ENCODE peak calls at places on chromosomes 1 and 21, in eight cellular contexts. X is body of pancreas, R is breast epithelium, T is Panc1, Z is A673, O is IMR-90, H is psoas muscle, G is neuronal stem cell. B is an unnamed sample.
A peak's percentile ranks its signal among the peaks of the same experiment; 100 is the strongest.

GRCh38 chr1:24149854-24150227 is 6.9 kb upstream of the IL22RA1 start:
- DNase-seq in G (no peak), R (no peak), O (peak; percentile 69), T (peak; percentile 39), X (peak; percentile 47), H (no peak), Z (peak; percentile 18), B (peak; percentile 50)

GRCh38 chr1:180358649-180359048 is 128.6 kb downstream of the LHX4 start:
- DNase-seq in G (no peak), T (no peak), H (peak; percentile 25), R (no peak), Z (peak; percentile 80), X (peak; percentile 36), O (peak; percentile 22), B (peak; percentile 27)

GRCh38 chr1:46747683-46748288 is 28.9 kb upstream of the EFCAB14 start:
- DNase-seq in O (peak; percentile 55), G (peak; percentile 47), Z (peak; percentile 67), H (no peak), T (peak; percentile 28), R (no peak), X (peak; percentile 41), B (peak; percentile 67)

GRCh38 chr21:29586696-29587095 is 288.0 kb downstream of the BACH1 start:
- DNase-seq in O (peak; percentile 19), T (no peak), Z (no peak), H (no peak), G (no peak), X (no peak), R (no peak), B (no peak)

GRCh38 chr1:187390157-187390556 is 561.4 kb downstream of the PLA2G4A start:
- DNase-seq in O (peak; percentile 12), X (no peak), G (no peak), Z (peak; percentile 23), T (no peak), H (no peak), R (no peak), B (peak; percentile 8)

GRCh38 chr1:64029037-64029436 is 174.4 kb upstream of the UBE2U start:
- DNase-seq in X (no peak), Z (no peak), O (no peak), G (no peak), T (no peak), H (no peak), R (no peak), B (no peak)

GRCh38 chr1:9655127-9655723 is 3.7 kb downstream of the PIK3CD start:
- DNase-seq in O (no peak), H (no peak), G (no peak), R (no peak), T (no peak), Z (no peak), X (no peak), B (no peak)

GRCh38 chr21:31875424-31876097 is 2.7 kb downstream of the HUNK start:
- DNase-seq in R (no peak), Z (no peak), T (no peak), H (no peak), X (peak; percentile 39), G (no peak), O (peak; percentile 52), B (no peak)

GRCh38 chr1:171222961-171223360 is 25.3 kb upstream of the FMO1 start:
- DNase-seq in O (no peak), G (no peak), X (no peak), T (no peak), Z (peak; percentile 62), R (no peak), H (no peak), B (peak; percentile 50)

GRCh38 chr1:157359309-157360020 is 192.8 kb downstream of the FCRL5 start:
- DNase-seq in O (no peak), Z (no peak), R (no peak), X (no peak), G (no peak), T (no peak), H (no peak), B (no peak)

GRCh38 chr1:54698346-54698745 is 17.3 kb upstream of the TTC4 start:
- DNase-seq in T (no peak), G (no peak), R (no peak), H (no peak), Z (no peak), X (no peak), O (no peak), B (no peak)

GRCh38 chr21:35814858-35815619 is 245.3 kb downstream of the SETD4 start:
- DNase-seq in X (no peak), T (no peak), Z (no peak), O (no peak), H (no peak), R (no peak), G (no peak), B (no peak)

GRCh38 chr1:42953182-42954180 is 5.2 kb downstream of the SLC2A1 start:
- DNase-seq in G (no peak), R (no peak), O (no peak), T (no peak), H (no peak), Z (no peak), X (no peak), B (no peak)

GRCh38 chr1:109181085-109181806 is 32.5 kb upstream of the SARS1 start:
- DNase-seq in O (peak; percentile 65), T (no peak), X (peak; percentile 52), G (no peak), R (no peak), H (no peak), Z (no peak), B (peak; percentile 20)

GRCh38 chr1:201039876-201040275 is 16.4 kb upstream of the KIF21B start:
- DNase-seq in R (no peak), X (no peak), T (no peak), O (no peak), Z (no peak), H (no peak), G (no peak), B (no peak)

GRCh38 chr1:24735619-24736375 is 9.4 kb upstream of the CLIC4 start:
- DNase-seq in O (peak; percentile 52), X (peak; percentile 26), R (no peak), G (no peak), T (no peak), Z (peak; percentile 99), H (no peak), B (no peak)

GRCh38 chr1:18394563-18395156 is 86.1 kb upstream of the KLHDC7A start:
- DNase-seq in X (no peak), Z (no peak), R (no peak), T (no peak), G (no peak), H (no peak), O (no peak), B (no peak)

GRCh38 chr21:44920694-44921604 is at the start of gene ITGB2:
- DNase-seq in X (no peak), H (peak; percentile 37), T (no peak), G (no peak), R (no peak), Z (peak; percentile 17), O (no peak), B (no peak)

GRCh38 chr1:108561731-108562326 is 1.9 kb downstream of the EEIG2 start:
- DNase-seq in O (no peak), X (peak; percentile 82), R (no peak), T (peak; percentile 46), H (peak; percentile 43), G (no peak), Z (peak; percentile 68), B (peak; percentile 42)

GRCh38 chr1:153363641-153364040 is 6.0 kb downstream of the S100A9 start:
- DNase-seq in X (no peak), T (no peak), R (no peak), G (no peak), O (no peak), H (no peak), Z (no peak), B (no peak)

GRCh38 chr1:214316597-214316996 is 35.6 kb downstream of the SMYD2 start:
- DNase-seq in X (peak; percentile 54), R (no peak), H (no peak), O (peak; percentile 41), Z (no peak), T (no peak), G (no peak), B (no peak)

GRCh38 chr1:162997499-162998285 is 71.5 kb upstream of the RGS4 start:
- DNase-seq in R (no peak), X (no peak), Z (no peak), H (no peak), G (no peak), O (peak; percentile 77), T (no peak), B (no peak)

GRCh38 chr1:71390518-71390917 is 309.7 kb upstream of the ZRANB2 start:
- DNase-seq in X (no peak), T (no peak), H (no peak), Z (no peak), G (no peak), R (no peak), O (no peak), B (no peak)
- H3K9me3 ChIP-seq in X (no peaks in the 10 kb centered on the region), T (no peaks in the 10 kb centered on the region), H (peaks cover 10% of the 10 kb centered on the region), Z (peaks cover 4% of the 10 kb centered on the region), G (no peaks in the 10 kb centered on the region), R (peaks cover 30% of the 10 kb centered on the region), O (no peaks in the 10 kb centered on the region), B (no peaks in the 10 kb centered on the region)

DNA sequence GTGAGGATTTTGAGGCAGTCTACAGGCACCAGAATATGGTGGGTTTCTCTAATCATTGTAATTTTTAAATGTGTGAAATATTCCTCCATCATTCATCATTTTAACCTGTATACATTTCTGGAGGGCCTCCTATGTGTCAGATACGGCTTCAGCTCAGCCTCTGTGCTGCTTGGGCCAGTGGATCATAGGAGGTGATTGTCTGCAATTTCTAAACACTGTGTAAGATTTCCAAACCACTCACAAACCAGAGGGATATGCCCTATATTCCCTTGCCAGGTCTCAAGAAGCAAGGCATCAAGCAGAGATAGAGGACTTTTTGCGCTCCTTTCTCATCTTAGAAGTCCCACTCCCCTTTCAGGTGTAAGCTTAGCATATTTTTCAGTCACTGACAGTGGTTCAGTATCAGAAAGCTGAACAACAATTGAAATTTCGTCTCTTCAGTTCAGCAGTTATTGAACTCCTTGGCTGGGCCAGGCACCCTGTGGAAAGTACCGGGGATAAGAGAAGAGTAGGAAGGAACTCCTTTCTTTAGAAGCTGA is 190.9 kb downstream of the NFIA start:
- DNase-seq in O (no peak), T (no peak), R (no peak), X (no peak), G (no peak), H (no peak), Z (no peak), B (no peak)
- H3K27ac ChIP-seq in O (no peak overlapping the region), T (no peak overlapping the region), R (no peak overlapping the region), X (no peak overlapping the region), G (no peak overlapping the region), H (peak overlapping the region; percentile 19), Z (no peak overlapping the region), B (no peak overlapping the region)

GRCh38 chr1:1615256-1616044 is at the start of gene MIB2:
- DNase-seq in Z (peak; percentile 99), R (peak; percentile 95), H (peak; percentile 96), O (peak; percentile 95), T (peak; percentile 65), G (peak; percentile 96), X (peak; percentile 98), B (peak; percentile 100)
- H3K9me3 ChIP-seq in Z (no peaks in the 10 kb centered on the region), R (no peaks in the 10 kb centered on the region), H (no peaks in the 10 kb centered on the region), O (no peaks in the 10 kb centered on the region), T (no peaks in the 10 kb centered on the region), G (no peaks in the 10 kb centered on the region), X (no peaks in the 10 kb centered on the region), B (no peaks in the 10 kb centered on the region)

DNA sequence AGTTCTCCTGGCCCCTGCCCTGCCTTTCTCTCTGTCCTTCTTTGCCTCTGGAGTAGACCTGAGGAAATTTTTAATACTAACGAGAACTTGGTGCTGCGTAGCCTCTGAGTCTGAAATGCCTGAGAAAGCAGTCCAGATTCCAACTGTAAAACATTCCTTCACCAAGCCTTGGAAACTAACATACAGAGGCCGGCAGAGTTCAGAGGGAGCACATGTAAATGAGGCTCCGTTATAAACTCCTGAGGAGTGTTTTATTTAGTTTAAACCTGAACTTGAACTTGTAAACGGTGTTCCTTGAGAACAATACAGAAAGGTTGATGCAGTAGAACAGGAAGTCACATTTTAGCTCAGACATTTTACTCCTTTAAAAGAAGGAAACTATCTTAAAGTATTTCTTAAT is 280.7 kb downstream of the TM2D1 start:
- DNase-seq in T (no peak), O (no peak), R (no peak), H (no peak), Z (no peak), X (no peak), G (no peak), B (peak; percentile 36)
- H3K27ac ChIP-seq in T (no peak overlapping the region), O (no peak overlapping the region), R (peak overlapping the region; percentile 11), H (no peak overlapping the region), Z (no peak overlapping the region), X (no peak overlapping the region), G (no peak overlapping the region), B (no peak overlapping the region)